ENCODE peak calls at places on chromosomes 3 and 15, in six cellular contexts. R, J, H, Z, Q and N are unnamed samples.

GRCh38 chr3:165820685-165821123 is 16.5 kb downstream of the BCHE start:
- DNase-seq in R (no peak), J (no peak), H (no peak), Z (no peak), Q (no peak), N (no peak)

GRCh38 chr3:31996195-31996594 is 14.6 kb downstream of the ZNF860 start:
- DNase-seq in R (no peak), J (no peak), H (no peak), Z (no peak), Q (no peak), N (no peak)

GRCh38 chr15:27762471-27762870 is 336.6 kb downstream of the OCA2 start:
- DNase-seq in R (no peak), J (no peak), H (no peak), Z (no peak), Q (no peak), N (no peak)

GRCh38 chr3:186824430-186825139 is 17.9 kb upstream of the ADIPOQ start:
- DNase-seq in R (no peak), J (no peak), H (peak; percentile 69), Z (peak; percentile 86), Q (no peak), N (no peak)

GRCh38 chr3:152318512-152318911 is 49.8 kb downstream of the MBNL1 start:
- DNase-seq in R (no peak), J (no peak), H (no peak), Z (no peak), Q (no peak), N (no peak)

GRCh38 chr3:104385421-104385820 is 981.3 kb upstream of the ALCAM start:
- DNase-seq in R (no peak), J (peak; percentile 14), H (no peak), Z (no peak), Q (no peak), N (no peak)

GRCh38 chr3:72152551-72153476 is 367.9 kb upstream of the PROK2 start:
- DNase-seq in R (peak; percentile 86), J (peak; percentile 75), H (peak; percentile 88), Z (no peak), Q (peak; percentile 17), N (peak; percentile 81)

GRCh38 chr3:194672876-194673275 is 885 bp upstream of the LSG1 start:
- DNase-seq in R (no peak), J (no peak), H (no peak), Z (no peak), Q (no peak), N (no peak)

GRCh38 chr3:193982258-193982659 is 153.7 kb upstream of the HES1 start:
- DNase-seq in R (no peak), J (peak; percentile 82), H (peak; percentile 90), Z (no peak), Q (no peak), N (peak; percentile 75)

GRCh38 chr15:64010719-64011118 is 35.6 kb downstream of the DAPK2 start:
- DNase-seq in R (no peak), J (peak; percentile 63), H (no peak), Z (peak; percentile 66), Q (no peak), N (no peak)
- H3K27ac ChIP-seq in R (no peak overlapping the region), J (peak overlapping the region; percentile 87), H (no peak overlapping the region), Z (no peak overlapping the region), Q (no peak overlapping the region), N (peak overlapping the region; percentile 47)

DNA sequence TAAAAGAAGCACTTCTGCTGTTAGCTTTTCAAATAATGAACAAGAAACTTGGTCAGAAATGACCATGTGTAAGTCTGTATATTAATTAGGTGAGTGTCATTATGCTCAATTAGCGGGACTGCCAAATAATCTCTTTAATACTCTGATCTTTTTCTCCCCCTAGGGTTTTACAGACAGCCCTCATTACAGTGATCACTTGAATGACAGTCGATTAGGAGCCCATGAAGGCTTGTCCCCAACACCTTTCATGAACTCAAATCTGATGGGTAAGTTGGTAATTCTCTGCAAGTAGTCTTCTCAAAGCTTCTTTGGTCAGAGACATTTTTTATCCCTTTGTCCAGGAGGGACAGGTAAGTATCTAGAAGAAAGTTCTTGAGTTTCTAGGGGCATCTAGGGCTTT is 173.2 kb downstream of the TCF12 start:
- DNase-seq in R (peak; percentile 62), J (no peak), H (no peak), Z (no peak), Q (no peak), N (no peak)
- H3K27ac ChIP-seq in R (peak overlapping the region; percentile 74), J (no peak overlapping the region), H (no peak overlapping the region), Z (no peak overlapping the region), Q (no peak overlapping the region), N (no peak overlapping the region)

GRCh38 chr3:9088431-9089353 is 125.4 kb upstream of the RAD18 start:
- DNase-seq in R (no peak), J (no peak), H (peak; percentile 58), Z (peak; percentile 53), Q (no peak), N (no peak)
- H3K27ac ChIP-seq in R (no peak overlapping the region), J (no peak overlapping the region), H (no peak overlapping the region), Z (peak overlapping the region; percentile 71), Q (no peak overlapping the region), N (peak overlapping the region; percentile 53)

GRCh38 chr3:59017617-59017984 is 32.2 kb downstream of the CFAP20DC start:
- DNase-seq in R (no peak), J (no peak), H (no peak), Z (no peak), Q (no peak), N (no peak)
- H3K27ac ChIP-seq in R (no peak overlapping the region), J (no peak overlapping the region), H (no peak overlapping the region), Z (no peak overlapping the region), Q (no peak overlapping the region), N (no peak overlapping the region)

GRCh38 chr15:50148362-50148963 is 29.4 kb upstream of the ATP8B4 start:
- DNase-seq in R (peak; percentile 85), J (no peak), H (no peak), Z (peak; percentile 88), Q (no peak), N (no peak)

GRCh38 chr15:50149090-50149489 is 30.1 kb upstream of the ATP8B4 start:
- DNase-seq in R (no peak), J (no peak), H (no peak), Z (no peak), Q (no peak), N (no peak)

GRCh38 chr15:50151468-50151867 is 30.5 kb upstream of the SLC27A2 start:
- DNase-seq in R (no peak), J (no peak), H (no peak), Z (no peak), Q (no peak), N (no peak)

GRCh38 chr15:50150349-50150748 is 31.3 kb upstream of the ATP8B4 start:
- DNase-seq in R (no peak), J (no peak), H (no peak), Z (no peak), Q (no peak), N (no peak)

DNA sequence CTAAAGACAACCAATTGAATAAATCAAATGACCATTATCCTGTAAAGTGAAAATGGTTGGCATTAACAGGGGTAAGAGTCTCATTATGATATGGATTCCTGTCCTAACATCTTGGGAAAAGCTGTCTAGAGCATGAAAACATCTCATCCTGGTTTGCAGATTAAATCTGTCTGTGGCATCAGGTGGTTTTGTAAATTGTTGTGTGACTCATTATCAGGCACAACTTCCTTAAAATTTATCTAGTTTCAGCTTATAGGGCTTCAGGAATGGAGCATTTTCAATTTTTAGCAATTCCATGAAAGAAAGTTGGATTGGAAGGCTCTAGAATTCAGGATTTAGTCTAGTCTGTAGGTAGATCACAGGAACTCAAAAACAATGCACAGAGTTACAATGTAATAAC is 31.1 kb upstream of the SLC27A2 start:
- DNase-seq in R (no peak), J (no peak), H (no peak), Z (no peak), Q (no peak), N (no peak)
- H3K27ac ChIP-seq in R (no peak overlapping the region), J (no peak overlapping the region), H (no peak overlapping the region), Z (no peak overlapping the region), Q (no peak overlapping the region), N (no peak overlapping the region)

GRCh38 chr15:77415450-77416448 is 4.2 kb downstream of the PEAK1 start:
- DNase-seq in R (no peak), J (no peak), H (no peak), Z (no peak), Q (no peak), N (no peak)
- H3K27ac ChIP-seq in R (no peak overlapping the region), J (peak overlapping the region; percentile 13), H (no peak overlapping the region), Z (no peak overlapping the region), Q (no peak overlapping the region), N (peak overlapping the region; percentile 20)